ENCODE peak calls at places on chromosomes 5 and 9, in five cellular contexts. Q, B, K, Z and W are unnamed samples.

GRCh38 chr9:114538241-114538640 is 33.0 kb upstream of the WHRN start:
- DNase-seq in Q (no peak), B (peak; percentile 45), K (peak; percentile 58), Z (peak; percentile 84), W (no peak)

GRCh38 chr9:138023394-138024124 is 146.0 kb downstream of the CACNA1B start:
- DNase-seq in Q (no peak), B (peak; percentile 57), K (no peak), Z (peak; percentile 14), W (no peak)

GRCh38 chr5:58462623-58463230 is 2.8 kb upstream of the PLK2 start:
- DNase-seq in Q (peak; percentile 38), B (peak; percentile 34), K (peak; percentile 54), Z (peak; percentile 58), W (peak; percentile 25)

GRCh38 chr9:20630241-20630943 is 8.1 kb upstream of the MLLT3 start:
- DNase-seq in Q (peak; percentile 35), B (no peak), K (no peak), Z (no peak), W (no peak)

GRCh38 chr5:73496984-73497457 is 1.2 kb upstream of the BTF3 start:
- DNase-seq in Q (peak; percentile 47), B (peak; percentile 42), K (peak; percentile 90), Z (peak; percentile 45), W (peak; percentile 85)

GRCh38 chr5:103407399-103407798 is 148.8 kb downstream of the MACIR start:
- DNase-seq in Q (peak; percentile 75), B (no peak), K (no peak), Z (no peak), W (no peak)

GRCh38 chr5:108382784-108383358 is 973 bp upstream of the FBXL17 start:
- DNase-seq in Q (no peak), B (peak; percentile 2), K (peak; percentile 45), Z (peak; percentile 31), W (no peak)

GRCh38 chr9:135370411-135371375 is 108.9 kb upstream of the PPP1R26 start:
- DNase-seq in Q (no peak), B (no peak), K (no peak), Z (no peak), W (no peak)

GRCh38 chr9:21695443-21695842 is 107.0 kb upstream of the MTAP start:
- DNase-seq in Q (no peak), B (no peak), K (no peak), Z (no peak), W (no peak)

GRCh38 chr9:118305371-118305770 is 601.2 kb downstream of the TLR4 start:
- DNase-seq in Q (no peak), B (no peak), K (no peak), Z (no peak), W (no peak)

GRCh38 chr5:143130891-143131290 is 272.6 kb downstream of the NR3C1 start:
- DNase-seq in Q (no peak), B (no peak), K (no peak), Z (no peak), W (peak; percentile 44)

GRCh38 chr5:377326-377981 is 55.9 kb downstream of the AHRR start:
- DNase-seq in Q (no peak), B (no peak), K (no peak), Z (no peak), W (no peak)

GRCh38 chr5:94243612-94244011 is 374.8 kb downstream of the KIAA0825 start:
- DNase-seq in Q (peak; percentile 95), B (no peak), K (no peak), Z (no peak), W (no peak)

GRCh38 chr5:94245608-94246007 is 372.8 kb downstream of the KIAA0825 start:
- DNase-seq in Q (peak; percentile 30), B (no peak), K (no peak), Z (no peak), W (no peak)

GRCh38 chr5:94240616-94241287 is 377.7 kb downstream of the KIAA0825 start:
- DNase-seq in Q (peak; percentile 86), B (no peak), K (no peak), Z (no peak), W (no peak)

GRCh38 chr5:94240064-94240463 is 378.3 kb downstream of the KIAA0825 start:
- DNase-seq in Q (peak; percentile 30), B (no peak), K (no peak), Z (no peak), W (no peak)

GRCh38 chr5:94241288-94241651 is 377.1 kb downstream of the KIAA0825 start:
- DNase-seq in Q (peak; percentile 92), B (no peak), K (peak; percentile 75), Z (no peak), W (no peak)
- H3K27ac ChIP-seq in Q (peak overlapping the region; percentile 64), B (no peak overlapping the region), K (no peak overlapping the region), Z (no peak overlapping the region), W (no peak overlapping the region)

DNA sequence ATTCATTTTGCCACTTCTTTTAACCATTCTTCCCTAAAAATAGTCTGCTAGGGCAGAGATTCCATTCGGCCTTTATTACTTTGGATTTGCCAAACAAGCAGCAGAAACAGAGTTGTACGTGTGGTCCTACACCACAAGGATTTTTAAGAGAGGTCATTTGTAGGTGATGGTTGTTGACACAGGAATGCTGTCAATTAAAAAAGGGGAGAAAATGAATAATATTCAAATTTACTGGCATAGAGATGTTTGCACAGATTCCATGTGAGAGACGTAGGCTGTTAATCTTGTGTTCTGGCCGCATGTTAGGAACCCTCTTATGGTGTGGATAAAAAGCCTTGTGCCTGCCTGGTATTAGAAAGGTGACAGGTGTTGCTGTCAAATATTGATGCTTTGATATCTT is 34.9 kb downstream of the TRIO start:
- DNase-seq in Q (peak; percentile 77), B (no peak), K (no peak), Z (no peak), W (no peak)
- H3K27ac ChIP-seq in Q (peak overlapping the region; percentile 90), B (no peak overlapping the region), K (no peak overlapping the region), Z (no peak overlapping the region), W (peak overlapping the region; percentile 44)

DNA sequence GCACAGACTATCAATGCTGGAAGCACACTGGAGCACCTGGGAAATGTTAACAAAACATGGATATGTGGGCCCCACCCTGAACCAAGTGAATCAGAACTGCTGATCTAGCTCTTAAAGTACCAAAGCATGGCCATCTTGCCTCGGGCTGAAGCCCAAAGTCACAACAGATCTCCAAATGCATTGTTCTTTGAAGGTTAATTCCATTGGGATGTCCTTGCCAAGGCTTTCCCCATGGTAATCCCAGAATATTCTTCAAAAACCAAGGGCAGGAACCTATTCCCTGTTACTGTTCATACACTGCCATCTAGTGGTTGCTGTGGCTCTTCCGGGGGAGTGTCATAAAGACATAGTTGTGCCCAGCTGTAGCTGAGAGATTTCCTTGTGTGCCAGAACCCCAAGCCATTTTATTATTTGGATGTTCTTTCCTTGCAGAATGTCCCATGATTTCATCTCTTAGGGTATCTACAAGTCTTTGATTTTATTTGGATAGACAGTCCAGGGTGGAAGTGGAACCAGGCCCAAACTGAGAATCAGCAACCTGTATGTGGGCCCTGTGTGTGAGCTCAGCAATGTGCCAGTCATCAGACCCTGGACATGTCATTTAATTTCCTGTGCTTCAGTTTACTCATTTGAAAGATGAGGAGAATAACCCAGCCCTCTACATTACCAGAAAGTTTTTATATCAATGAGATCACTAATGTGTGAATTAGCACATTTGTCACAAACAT is 290.0 kb downstream of the ACTL7B start:
- DNase-seq in Q (peak; percentile 67), B (peak; percentile 90), K (peak; percentile 93), Z (peak; percentile 90), W (peak; percentile 43)
- H3K27ac ChIP-seq in Q (no peak overlapping the region), B (no peak overlapping the region), K (peak overlapping the region; percentile 45), Z (no peak overlapping the region), W (no peak overlapping the region)

DNA sequence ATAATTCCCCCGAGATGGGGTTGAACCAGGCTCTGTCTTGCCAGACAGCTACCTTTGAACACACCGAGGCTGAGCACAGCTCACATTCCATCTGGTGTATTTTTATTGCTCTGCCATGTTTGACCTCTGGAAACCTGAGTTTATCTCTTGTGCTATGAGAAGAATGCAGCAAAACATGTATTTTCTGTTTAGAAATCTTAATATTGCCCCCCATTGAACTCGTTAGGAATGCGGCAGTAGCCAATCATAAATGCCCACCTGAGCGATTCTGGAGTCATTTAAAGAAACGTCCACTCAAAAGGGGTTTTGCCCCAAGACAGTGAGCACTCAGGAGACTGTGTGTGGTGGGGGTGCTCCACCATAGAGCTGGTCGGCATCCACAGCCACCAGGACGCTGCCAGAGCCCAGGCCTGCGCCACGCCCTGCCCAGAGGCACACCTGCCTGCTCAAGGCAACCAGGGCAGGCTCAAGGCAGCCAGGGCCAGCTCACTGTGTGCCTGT is 26.9 kb downstream of the FGD3 start:
- DNase-seq in Q (no peak), B (no peak), K (peak; percentile 46), Z (no peak), W (no peak)
- H3K27ac ChIP-seq in Q (no peak overlapping the region), B (no peak overlapping the region), K (no peak overlapping the region), Z (no peak overlapping the region), W (no peak overlapping the region)

DNA sequence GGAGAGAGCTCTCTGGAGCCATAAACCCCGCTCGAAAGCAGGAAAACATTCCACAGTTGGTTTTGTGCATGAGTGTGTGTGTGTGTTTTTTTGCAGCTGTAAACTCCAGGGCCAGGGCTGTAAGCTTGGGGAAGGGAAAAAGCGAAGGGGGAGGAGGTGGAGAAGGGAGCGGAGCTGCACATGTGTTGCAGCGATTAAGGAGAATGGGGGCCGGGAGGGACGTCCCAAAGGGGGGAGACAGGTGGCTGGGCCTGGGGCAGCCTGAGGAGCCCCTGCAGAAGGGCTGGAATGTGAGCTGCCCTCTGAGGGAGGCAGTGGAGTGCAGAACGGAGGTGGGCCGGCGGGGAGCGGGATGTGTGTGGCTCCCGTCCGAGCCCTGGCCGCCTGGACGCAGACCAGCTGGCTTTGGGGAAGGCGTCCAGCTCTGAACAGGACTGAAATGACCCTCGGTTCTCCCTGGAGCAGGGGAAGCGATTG is 2.7 kb upstream of the MYMK start:
- DNase-seq in Q (no peak), B (peak; percentile 51), K (no peak), Z (no peak), W (peak; percentile 92)
- H3K27ac ChIP-seq in Q (no peak overlapping the region), B (no peak overlapping the region), K (no peak overlapping the region), Z (peak overlapping the region; percentile 6), W (peak overlapping the region; percentile 53)